ENCODE peak calls at places on chromosomes 4 and X, in four cellular contexts. One of them, this sample, is unnamed.
A peak's percentile ranks its signal among the peaks of the same experiment; 100 is the strongest.

GRCh38 chr4:160202802-160203201 is 1099.9 kb downstream of the RAPGEF2 start:
- DNase-seq in HepG2: no peak
- DNase-seq in H1: no peak
- DNase-seq in GM12878: no peak
- DNase-seq in this sample: no peak

GRCh38 chr4:152454398-152455011 is 81.4 kb downstream of the FBXW7 start:
- DNase-seq in GM12878: no peak
- DNase-seq in H1: no peak
- DNase-seq in HepG2: peak; percentile 21
- DNase-seq in this sample: no peak

GRCh38 chrX:118066867-118067515 is 49.6 kb downstream of the KLHL13 start:
- DNase-seq in HepG2: no peak
- DNase-seq in H1: no peak
- DNase-seq in GM12878: no peak
- DNase-seq in this sample: no peak

GRCh38 chr4:75673959-75674328 is 733 bp upstream of the G3BP2 start:
- DNase-seq in HepG2: no peak
- DNase-seq in GM12878: no peak
- DNase-seq in H1: no peak
- DNase-seq in this sample: peak; percentile 3

GRCh38 chr4:152807294-152807829 is 27.6 kb downstream of the ARFIP1 start:
- DNase-seq in GM12878: peak; percentile 9
- DNase-seq in H1: no peak
- DNase-seq in HepG2: no peak
- DNase-seq in this sample: no peak

GRCh38 chr4:140092094-140092820 is 61.7 kb downstream of the MAML3 start:
- DNase-seq in HepG2: no peak
- DNase-seq in GM12878: no peak
- DNase-seq in H1: peak; percentile 72
- DNase-seq in this sample: peak; percentile 60

GRCh38 chr4:20773144-20773997 is 73.1 kb downstream of the PACRGL start:
- DNase-seq in H1: peak; percentile 72
- DNase-seq in GM12878: no peak
- DNase-seq in HepG2: peak; percentile 40
- DNase-seq in this sample: peak; percentile 77

GRCh38 chrX:45794995-45795337 is 594.3 kb upstream of the DIPK2B start:
- DNase-seq in H1: no peak
- DNase-seq in GM12878: no peak
- DNase-seq in HepG2: no peak
- DNase-seq in this sample: no peak

GRCh38 chrX:98627645-98628044 is 1743.9 kb downstream of the RPA4 start:
- DNase-seq in H1: no peak
- DNase-seq in HepG2: no peak
- DNase-seq in GM12878: no peak
- DNase-seq in this sample: no peak

GRCh38 chrX:38987135-38987780 is 186.0 kb downstream of the MID1IP1 start:
- DNase-seq in GM12878: no peak
- DNase-seq in H1: no peak
- DNase-seq in HepG2: no peak
- DNase-seq in this sample: no peak

GRCh38 chrX:114058988-114059418 is 524.9 kb upstream of the HTR2C start:
- DNase-seq in HepG2: no peak
- DNase-seq in H1: no peak
- DNase-seq in GM12878: no peak
- DNase-seq in this sample: no peak

GRCh38 chr4:147363514-147363913 is 117.4 kb upstream of the EDNRA start:
- DNase-seq in HepG2: no peak
- DNase-seq in GM12878: no peak
- DNase-seq in H1: no peak
- DNase-seq in this sample: no peak

GRCh38 chr4:55012363-55013255 is 112.8 kb downstream of the KDR start:
- DNase-seq in GM12878: no peak
- DNase-seq in H1: no peak
- DNase-seq in HepG2: no peak
- DNase-seq in this sample: no peak

GRCh38 chrX:112259375-112259774 is 176.8 kb upstream of the TRPC5 start:
- DNase-seq in HepG2: no peak
- DNase-seq in GM12878: no peak
- DNase-seq in H1: no peak
- DNase-seq in this sample: no peak

GRCh38 chr4:169341490-169341889 is 70.7 kb upstream of the SH3RF1 start:
- DNase-seq in GM12878: peak; percentile 62
- DNase-seq in H1: no peak
- DNase-seq in HepG2: no peak
- DNase-seq in this sample: no peak

GRCh38 chrX:154738013-154738738 is 12.7 kb downstream of the GAB3 start:
- DNase-seq in HepG2: no peak
- DNase-seq in H1: no peak
- DNase-seq in GM12878: no peak
- DNase-seq in this sample: no peak

GRCh38 chrX:139204903-139205667 is 325.5 kb upstream of the F9 start:
- DNase-seq in HepG2: no peak
- DNase-seq in GM12878: no peak
- DNase-seq in H1: peak; percentile 57
- DNase-seq in this sample: peak; percentile 35

DNA sequence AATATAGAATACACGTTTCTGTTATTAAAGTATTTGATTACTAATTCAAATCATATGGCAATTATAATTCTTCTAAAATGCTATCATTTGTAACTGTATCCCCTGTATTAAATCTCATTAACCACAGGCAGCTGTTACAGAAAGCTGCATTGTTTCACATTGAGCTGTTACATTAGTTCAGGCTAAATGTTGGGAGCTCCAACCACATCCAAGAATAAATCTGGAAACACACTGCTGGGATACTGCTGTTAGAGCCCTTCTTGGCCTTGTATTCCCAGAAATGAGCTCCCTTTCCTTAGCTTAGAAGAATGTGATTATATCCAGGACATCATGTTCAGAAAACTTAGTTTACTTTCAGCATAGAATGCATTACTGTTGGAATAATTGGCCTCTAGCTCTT is 48.2 kb downstream of the GUCY1B1 start:
- DNase-seq in H1: no peak
- DNase-seq in HepG2: no peak
- DNase-seq in GM12878: no peak
- DNase-seq in this sample: no peak
- TF ChIP-seq SUZ12 in H1: no peak
- TF ChIP-seq SUZ12 in HepG2: no peak
- TF ChIP-seq SUZ12 in GM12878: no peak
- TF ChIP-seq SUZ12 in this sample: no peak

GRCh38 chr4:156820931-156821330 is 150.7 kb downstream of the PDGFC start:
- DNase-seq in HepG2: no peak
- DNase-seq in H1: no peak
- DNase-seq in GM12878: no peak
- DNase-seq in this sample: no peak
- H3K4me1 ChIP-seq in HepG2: no peaks in the 10 kb centered on the region
- H3K4me1 ChIP-seq in H1: no peaks in the 10 kb centered on the region
- H3K4me1 ChIP-seq in GM12878: no peaks in the 10 kb centered on the region
- H3K4me1 ChIP-seq in this sample: no peaks in the 10 kb centered on the region

DNA sequence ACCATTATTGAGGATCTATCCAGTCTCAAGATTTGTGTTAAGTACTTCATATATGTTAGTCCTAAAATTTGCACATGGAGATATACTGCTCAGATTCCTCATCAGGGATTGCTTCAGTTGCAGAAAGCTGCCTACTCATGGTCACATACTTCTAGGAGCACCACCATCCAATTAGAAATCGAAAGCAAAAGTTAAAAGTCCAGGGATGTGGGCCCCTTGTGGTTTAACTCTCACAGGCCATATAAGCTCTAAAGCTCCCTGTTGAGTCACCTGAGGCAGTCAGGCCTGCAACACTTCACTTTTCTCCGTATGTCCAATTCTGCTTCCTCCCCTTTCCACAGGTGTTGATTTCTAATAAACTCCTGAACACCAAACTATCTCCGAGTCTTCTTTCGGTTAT is 84.2 kb downstream of the CNOT6L start:
- DNase-seq in HepG2: peak; percentile 71
- DNase-seq in GM12878: peak; percentile 52
- DNase-seq in H1: no peak
- DNase-seq in this sample: no peak
- H3K4me3 ChIP-seq in HepG2: peak overlapping the region; percentile 20
- H3K4me3 ChIP-seq in GM12878: peak overlapping the region; percentile 26
- H3K4me3 ChIP-seq in H1: no peak overlapping the region
- H3K4me3 ChIP-seq in this sample: no peak overlapping the region

GRCh38 chr4:173038192-173038896 is 130.3 kb upstream of the GALNT7 start:
- DNase-seq in H1: no peak
- DNase-seq in HepG2: no peak
- DNase-seq in GM12878: no peak
- DNase-seq in this sample: no peak

GRCh38 chr4:173037242-173037641 is 131.4 kb upstream of the GALNT7 start:
- DNase-seq in GM12878: no peak
- DNase-seq in HepG2: no peak
- DNase-seq in H1: no peak
- DNase-seq in this sample: no peak

GRCh38 chr4:173039617-173040176 is 128.9 kb upstream of the GALNT7 start:
- DNase-seq in HepG2: no peak
- DNase-seq in GM12878: no peak
- DNase-seq in H1: no peak
- DNase-seq in this sample: no peak

GRCh38 chr4:173041482-173041881 is 127.1 kb upstream of the GALNT7 start:
- DNase-seq in H1: no peak
- DNase-seq in GM12878: no peak
- DNase-seq in HepG2: no peak
- DNase-seq in this sample: no peak

GRCh38 chr4:173040200-173040599 is 128.4 kb upstream of the GALNT7 start:
- DNase-seq in GM12878: no peak
- DNase-seq in HepG2: no peak
- DNase-seq in H1: no peak
- DNase-seq in this sample: no peak
- TF ChIP-seq SUZ12 in GM12878: no peak
- TF ChIP-seq SUZ12 in HepG2: no peak
- TF ChIP-seq SUZ12 in H1: no peak
- TF ChIP-seq SUZ12 in this sample: no peak

GRCh38 chr4:150216725-150217124 is 138.5 kb downstream of the DCLK2 start:
- DNase-seq in HepG2: no peak
- DNase-seq in GM12878: no peak
- DNase-seq in H1: no peak
- DNase-seq in this sample: no peak
- H3K4me1 ChIP-seq in HepG2: no peaks in the 10 kb centered on the region
- H3K4me1 ChIP-seq in GM12878: no peaks in the 10 kb centered on the region
- H3K4me1 ChIP-seq in H1: peaks cover 7% of the 10 kb centered on the region
- H3K4me1 ChIP-seq in this sample: no peaks in the 10 kb centered on the region

GRCh38 chrX:108511721-108512120 is 72.1 kb downstream of the COL4A5 start:
- DNase-seq in HepG2: no peak
- DNase-seq in GM12878: no peak
- DNase-seq in H1: no peak
- DNase-seq in this sample: no peak
- H3K4me3 ChIP-seq in HepG2: no peak overlapping the region
- H3K4me3 ChIP-seq in GM12878: no peak overlapping the region
- H3K4me3 ChIP-seq in H1: no peak overlapping the region
- H3K4me3 ChIP-seq in this sample: no peak overlapping the region

GRCh38 chr4:151046609-151047008 is 31.5 kb upstream of the LRBA start:
- DNase-seq in GM12878: no peak
- DNase-seq in HepG2: no peak
- DNase-seq in H1: no peak
- DNase-seq in this sample: no peak

GRCh38 chr4:151048913-151049312 is 33.8 kb upstream of the LRBA start:
- DNase-seq in GM12878: no peak
- DNase-seq in HepG2: no peak
- DNase-seq in H1: peak; percentile 63
- DNase-seq in this sample: no peak

GRCh38 chr4:151049430-151049884 is 34.4 kb upstream of the LRBA start:
- DNase-seq in H1: peak; percentile 89
- DNase-seq in GM12878: no peak
- DNase-seq in HepG2: no peak
- DNase-seq in this sample: peak; percentile 56

GRCh38 chr4:151043803-151044535 is 28.9 kb upstream of the LRBA start:
- DNase-seq in HepG2: peak; percentile 62
- DNase-seq in H1: no peak
- DNase-seq in GM12878: no peak
- DNase-seq in this sample: no peak

DNA sequence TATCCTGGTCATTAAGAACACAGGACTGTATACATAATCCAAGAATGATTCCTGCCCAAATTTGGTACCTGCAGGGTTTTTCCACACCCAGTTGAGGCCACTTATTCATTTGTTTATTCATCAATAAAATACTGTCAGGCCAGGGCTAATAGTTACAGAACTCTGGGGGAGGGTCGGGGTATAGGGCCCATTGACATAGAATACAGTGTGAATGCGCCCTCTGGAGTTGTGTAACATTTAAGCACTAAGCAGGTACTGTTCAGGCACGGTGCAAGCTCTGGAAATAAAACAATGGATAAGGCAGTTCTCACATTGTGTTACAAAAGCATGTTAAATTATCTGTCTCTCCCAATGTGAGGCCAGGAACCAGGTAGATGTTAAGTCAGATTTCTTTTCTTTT is 30.8 kb upstream of the LRBA start:
- DNase-seq in GM12878: no peak
- DNase-seq in H1: peak; percentile 52
- DNase-seq in HepG2: peak; percentile 31
- DNase-seq in this sample: peak; percentile 9
- TF ChIP-seq SUZ12 in GM12878: no peak
- TF ChIP-seq SUZ12 in H1: no peak
- TF ChIP-seq SUZ12 in HepG2: no peak
- TF ChIP-seq SUZ12 in this sample: no peak

DNA sequence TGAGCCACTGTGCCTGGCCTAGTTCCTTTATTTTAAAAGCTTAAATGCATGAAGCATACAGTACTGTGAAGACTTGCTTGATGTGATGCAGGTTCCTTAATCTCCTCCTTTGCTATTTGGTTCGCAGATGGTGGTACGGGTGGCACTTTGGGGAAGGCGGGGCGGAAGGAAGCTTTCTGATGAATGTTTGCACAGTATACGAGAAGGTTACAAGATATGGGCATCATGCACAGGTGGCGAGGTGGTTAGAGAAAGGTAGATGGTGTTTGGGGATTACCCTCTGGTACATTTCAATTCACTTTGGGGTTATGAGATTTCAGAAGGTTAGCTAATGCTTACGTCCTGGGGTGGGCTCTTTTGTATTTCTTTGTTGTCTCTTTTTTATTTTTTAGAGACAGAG is 17.2 kb downstream of the RHOH start:
- DNase-seq in GM12878: no peak
- DNase-seq in HepG2: no peak
- DNase-seq in H1: no peak
- DNase-seq in this sample: no peak
- H3K4me1 ChIP-seq in GM12878: peaks cover 49% of the 10 kb centered on the region
- H3K4me1 ChIP-seq in HepG2: no peaks in the 10 kb centered on the region
- H3K4me1 ChIP-seq in H1: no peaks in the 10 kb centered on the region
- H3K4me1 ChIP-seq in this sample: no peaks in the 10 kb centered on the region

GRCh38 chr4:99817310-99817885 is 771 bp downstream of the DAPP1 start:
- DNase-seq in H1: no peak
- DNase-seq in HepG2: no peak
- DNase-seq in GM12878: no peak
- DNase-seq in this sample: no peak
- H3K4me3 ChIP-seq in H1: no peak overlapping the region
- H3K4me3 ChIP-seq in HepG2: no peak overlapping the region
- H3K4me3 ChIP-seq in GM12878: peak overlapping the region; percentile 95
- H3K4me3 ChIP-seq in this sample: no peak overlapping the region

GRCh38 chr4:135418353-135418752 is 1216.8 kb upstream of the PABPC4L start:
- DNase-seq in GM12878: no peak
- DNase-seq in HepG2: peak; percentile 3
- DNase-seq in H1: no peak
- DNase-seq in this sample: peak; percentile 8
- TF ChIP-seq SUZ12 in GM12878: no peak
- TF ChIP-seq SUZ12 in HepG2: no peak
- TF ChIP-seq SUZ12 in H1: no peak
- TF ChIP-seq SUZ12 in this sample: no peak